ENCODE peak calls at places on chromosomes 11 and 22, in seven cellular contexts. T is posterior cingulate gyrus; D is progenitor cell of endocrine pancreas; V is stimulated activated CD4-positive, alpha-beta T cell treated with anti-CD3 and anti-CD28 coated beads, Interleukin-1b, Interleukin-23, amount 100 ng/mL, for 1 hour; W is activated CD4-positive, CD25-positive, alpha-beta regulatory T cell; O is amygdala; J is AG10803. K is an unnamed sample.

GRCh38 chr22:37256075-37256726 is 12.1 kb upstream of the RAC2 start:
- DNase-seq in D (no peak), V (no peak), W (no peak), O (no peak), J (no peak), T (peak), K (no peak)

GRCh38 chr11:32895471-32895870 is 2.9 kb downstream of the QSER1 start:
- DNase-seq in D (no peak), O (no peak), W (no peak), T (no peak), J (no peak), V (no peak), K (no peak)

GRCh38 chr22:41382098-41382578 is 396 bp downstream of the TEF start:
- DNase-seq in T (no peak), W (peak), V (peak), J (peak), D (peak), O (peak), K (peak)

GRCh38 chr11:46895821-46896220 is 22.5 kb downstream of the LRP4 start:
- DNase-seq in T (peak), W (no peak), D (no peak), J (peak), V (no peak), O (peak), K (no peak)

GRCh38 chr11:119797736-119798135 is 68.7 kb upstream of the NECTIN1 start:
- DNase-seq in W (no peak), V (no peak), J (no peak), O (no peak), T (peak), D (no peak), K (peak)

GRCh38 chr11:102494216-102494615 is 36.3 kb downstream of the MMP7 start:
- DNase-seq in O (no peak), D (no peak), T (no peak), W (no peak), V (no peak), J (peak), K (no peak)

GRCh38 chr11:124917115-124917637 is 1.9 kb upstream of the HEPN1 start:
- DNase-seq in W (no peak), O (peak), J (peak), T (peak), V (no peak), D (no peak), K (no peak)

GRCh38 chr11:67486481-67487195 is 3.8 kb downstream of the AIP start:
- DNase-seq in V (no peak), J (no peak), W (no peak), T (no peak), O (no peak), D (no peak), K (no peak)

GRCh38 chr11:66131937-66132632 is 62.0 kb downstream of the PACS1 start:
- DNase-seq in T (no peak), V (no peak), O (no peak), W (no peak), D (no peak), J (no peak), K (no peak)

GRCh38 chr11:128498846-128499245 is 88.5 kb downstream of the ETS1 start:
- DNase-seq in O (no peak), T (no peak), J (peak), W (no peak), D (no peak), V (no peak), K (no peak)

GRCh38 chr22:20110359-20110985 is 5.4 kb upstream of the RANBP1 start:
- DNase-seq in T (peak), O (no peak), J (no peak), D (no peak), W (no peak), V (no peak), K (no peak)

GRCh38 chr11:81359476-81359875 is 1374.2 kb downstream of the FAM181B start:
- DNase-seq in W (no peak), T (no peak), J (no peak), D (no peak), O (no peak), V (no peak), K (no peak)

GRCh38 chr11:119827113-119827512 is 98.1 kb upstream of the NECTIN1 start:
- DNase-seq in T (no peak), D (no peak), O (no peak), V (no peak), J (no peak), W (no peak), K (no peak)

GRCh38 chr22:21896951-21897513 is 29.6 kb upstream of the MAPK1 start:
- DNase-seq in W (no peak), O (no peak), J (no peak), V (no peak), T (peak), D (no peak), K (no peak)

GRCh38 chr11:109859325-109859724 is 233.9 kb upstream of the ZC3H12C start:
- DNase-seq in D (no peak), W (no peak), T (no peak), O (no peak), V (no peak), J (peak), K (no peak)

GRCh38 chr22:37077802-37078448 is 26.4 kb downstream of the KCTD17 start:
- DNase-seq in D (peak), W (peak), O (peak), J (peak), V (peak), T (peak), K (peak)

GRCh38 chr22:39292561-39293074 is 26.8 kb downstream of the RPL3 start:
- DNase-seq in V (no peak), O (no peak), W (no peak), T (peak), J (peak), D (no peak), K (peak)

GRCh38 chr11:15627560-15627959 is 512.8 kb downstream of the INSC start:
- DNase-seq in V (no peak), O (no peak), W (no peak), T (no peak), D (no peak), J (peak), K (no peak)

GRCh38 chr11:93654266-93654665 is 7.2 kb upstream of the CEP295 start:
- DNase-seq in T (no peak), D (no peak), J (no peak), V (no peak), O (no peak), W (no peak), K (no peak)